ENCODE peak calls at places on chromosome 2, in eight cellular contexts. One of them, this sample, is unnamed.

GRCh38 chr2:151576080-151576479 is 158.2 kb downstream of the NEB start:
- DNase-seq in transverse colon: no peak
- DNase-seq in body of pancreas: no peak
- DNase-seq in upper lobe of right lung: peak; percentile 81
- DNase-seq in IMR-90: no peak
- DNase-seq in fibroblast of lung: no peak
- DNase-seq in tibial nerve: no peak
- DNase-seq in SJSA1: no peak
- DNase-seq in this sample: no peak

GRCh38 chr2:108536133-108536780 is 2.0 kb downstream of the LIMS1 start:
- DNase-seq in IMR-90: peak; percentile 62
- DNase-seq in SJSA1: peak; percentile 77
- DNase-seq in upper lobe of right lung: no peak
- DNase-seq in tibial nerve: no peak
- DNase-seq in body of pancreas: no peak
- DNase-seq in transverse colon: no peak
- DNase-seq in fibroblast of lung: peak; percentile 74
- DNase-seq in this sample: no peak

GRCh38 chr2:101803128-101803527 is 105.6 kb downstream of the MAP4K4 start:
- DNase-seq in tibial nerve: no peak
- DNase-seq in upper lobe of right lung: no peak
- DNase-seq in IMR-90: peak; percentile 61
- DNase-seq in SJSA1: peak; percentile 46
- DNase-seq in body of pancreas: no peak
- DNase-seq in transverse colon: no peak
- DNase-seq in fibroblast of lung: peak; percentile 86
- DNase-seq in this sample: no peak

GRCh38 chr2:201257941-201258665 is 2.2 kb upstream of the CASP8 start:
- DNase-seq in IMR-90: peak; percentile 79
- DNase-seq in body of pancreas: peak; percentile 76
- DNase-seq in fibroblast of lung: peak; percentile 83
- DNase-seq in transverse colon: peak; percentile 92
- DNase-seq in tibial nerve: peak; percentile 17
- DNase-seq in SJSA1: peak; percentile 82
- DNase-seq in upper lobe of right lung: peak; percentile 89
- DNase-seq in this sample: peak; percentile 46

GRCh38 chr2:209685963-209686362 is 85.7 kb upstream of the UNC80 start:
- DNase-seq in upper lobe of right lung: no peak
- DNase-seq in tibial nerve: no peak
- DNase-seq in body of pancreas: no peak
- DNase-seq in transverse colon: no peak
- DNase-seq in IMR-90: no peak
- DNase-seq in fibroblast of lung: peak; percentile 10
- DNase-seq in SJSA1: no peak
- DNase-seq in this sample: no peak

GRCh38 chr2:153287109-153287801 is 191.3 kb downstream of the RPRM start:
- DNase-seq in fibroblast of lung: no peak
- DNase-seq in upper lobe of right lung: no peak
- DNase-seq in transverse colon: no peak
- DNase-seq in body of pancreas: no peak
- DNase-seq in IMR-90: no peak
- DNase-seq in tibial nerve: no peak
- DNase-seq in SJSA1: peak; percentile 2
- DNase-seq in this sample: no peak

GRCh38 chr2:151945602-151946001 is 117.4 kb upstream of the ARL5A start:
- DNase-seq in tibial nerve: no peak
- DNase-seq in SJSA1: no peak
- DNase-seq in body of pancreas: no peak
- DNase-seq in fibroblast of lung: no peak
- DNase-seq in upper lobe of right lung: no peak
- DNase-seq in IMR-90: no peak
- DNase-seq in transverse colon: no peak
- DNase-seq in this sample: no peak

GRCh38 chr2:70514612-70515055 is 39.0 kb downstream of the TGFA start:
- DNase-seq in tibial nerve: no peak
- DNase-seq in fibroblast of lung: no peak
- DNase-seq in IMR-90: no peak
- DNase-seq in SJSA1: no peak
- DNase-seq in body of pancreas: peak; percentile 91
- DNase-seq in upper lobe of right lung: peak; percentile 91
- DNase-seq in transverse colon: peak; percentile 95
- DNase-seq in this sample: no peak

GRCh38 chr2:82650038-82650437 is 1809.0 kb downstream of the SUCLG1 start:
- DNase-seq in tibial nerve: no peak
- DNase-seq in fibroblast of lung: no peak
- DNase-seq in IMR-90: no peak
- DNase-seq in upper lobe of right lung: no peak
- DNase-seq in SJSA1: no peak
- DNase-seq in body of pancreas: no peak
- DNase-seq in transverse colon: no peak
- DNase-seq in this sample: no peak

GRCh38 chr2:47227532-47228166 is 72.5 kb upstream of the STPG4 start:
- DNase-seq in body of pancreas: no peak
- DNase-seq in IMR-90: no peak
- DNase-seq in SJSA1: no peak
- DNase-seq in transverse colon: no peak
- DNase-seq in fibroblast of lung: no peak
- DNase-seq in tibial nerve: no peak
- DNase-seq in upper lobe of right lung: no peak
- DNase-seq in this sample: no peak

GRCh38 chr2:120787512-120788348 is 52.1 kb downstream of the GLI2 start:
- DNase-seq in body of pancreas: no peak
- DNase-seq in SJSA1: no peak
- DNase-seq in upper lobe of right lung: no peak
- DNase-seq in fibroblast of lung: no peak
- DNase-seq in IMR-90: no peak
- DNase-seq in transverse colon: no peak
- DNase-seq in tibial nerve: no peak
- DNase-seq in this sample: no peak

GRCh38 chr2:20172273-20173052 is 52.5 kb downstream of the SDC1 start:
- DNase-seq in IMR-90: no peak
- DNase-seq in tibial nerve: no peak
- DNase-seq in upper lobe of right lung: peak; percentile 80
- DNase-seq in fibroblast of lung: no peak
- DNase-seq in SJSA1: no peak
- DNase-seq in body of pancreas: peak; percentile 9
- DNase-seq in transverse colon: no peak
- DNase-seq in this sample: no peak

GRCh38 chr2:6312377-6312776 is 553.3 kb downstream of the CMPK2 start:
- DNase-seq in SJSA1: no peak
- DNase-seq in IMR-90: no peak
- DNase-seq in transverse colon: no peak
- DNase-seq in upper lobe of right lung: no peak
- DNase-seq in tibial nerve: no peak
- DNase-seq in fibroblast of lung: no peak
- DNase-seq in body of pancreas: no peak
- DNase-seq in this sample: no peak

GRCh38 chr2:220499281-220499680 is 871.9 kb downstream of the SLC4A3 start:
- DNase-seq in fibroblast of lung: peak; percentile 79
- DNase-seq in SJSA1: peak; percentile 17
- DNase-seq in transverse colon: no peak
- DNase-seq in tibial nerve: no peak
- DNase-seq in upper lobe of right lung: no peak
- DNase-seq in IMR-90: peak; percentile 80
- DNase-seq in body of pancreas: no peak
- DNase-seq in this sample: peak; percentile 10

GRCh38 chr2:1777156-1777555 is 32.8 kb upstream of the PXDN start:
- DNase-seq in IMR-90: no peak
- DNase-seq in transverse colon: no peak
- DNase-seq in body of pancreas: no peak
- DNase-seq in SJSA1: no peak
- DNase-seq in fibroblast of lung: no peak
- DNase-seq in upper lobe of right lung: no peak
- DNase-seq in tibial nerve: no peak
- DNase-seq in this sample: no peak

GRCh38 chr2:27636766-27637165 is 7.9 kb downstream of the GPN1 start:
- DNase-seq in transverse colon: no peak
- DNase-seq in fibroblast of lung: no peak
- DNase-seq in body of pancreas: no peak
- DNase-seq in tibial nerve: no peak
- DNase-seq in SJSA1: no peak
- DNase-seq in IMR-90: peak; percentile 28
- DNase-seq in upper lobe of right lung: no peak
- DNase-seq in this sample: no peak

GRCh38 chr2:123077101-123077500 is 948.0 kb upstream of the CNTNAP5 start:
- DNase-seq in upper lobe of right lung: no peak
- DNase-seq in body of pancreas: no peak
- DNase-seq in SJSA1: no peak
- DNase-seq in tibial nerve: no peak
- DNase-seq in IMR-90: no peak
- DNase-seq in transverse colon: no peak
- DNase-seq in fibroblast of lung: no peak
- DNase-seq in this sample: no peak

GRCh38 chr2:123085479-123085878 is 939.6 kb upstream of the CNTNAP5 start:
- DNase-seq in transverse colon: no peak
- DNase-seq in body of pancreas: no peak
- DNase-seq in tibial nerve: no peak
- DNase-seq in fibroblast of lung: no peak
- DNase-seq in upper lobe of right lung: no peak
- DNase-seq in SJSA1: no peak
- DNase-seq in IMR-90: no peak
- DNase-seq in this sample: no peak

DNA sequence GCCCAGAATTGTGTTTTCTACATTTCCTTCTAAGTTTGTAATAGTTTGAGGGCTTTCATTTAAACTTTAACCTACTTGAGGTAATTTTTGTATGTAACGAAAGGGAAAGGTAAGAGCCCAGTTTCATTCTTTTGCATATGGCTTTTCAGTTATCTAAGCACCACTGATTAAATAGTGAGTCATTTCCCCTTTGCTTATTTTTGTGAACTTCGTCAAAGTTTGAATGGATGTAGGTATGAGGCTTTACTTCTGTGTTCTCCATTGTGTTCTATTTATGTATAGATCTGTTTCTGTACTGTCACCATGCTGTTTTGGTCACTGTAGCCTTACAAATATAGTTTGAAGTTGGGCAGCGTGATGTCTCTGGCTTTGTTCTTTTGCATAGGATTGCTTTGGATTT is 944.8 kb upstream of the CNTNAP5 start:
- DNase-seq in upper lobe of right lung: no peak
- DNase-seq in SJSA1: no peak
- DNase-seq in transverse colon: no peak
- DNase-seq in tibial nerve: no peak
- DNase-seq in fibroblast of lung: peak; percentile 12
- DNase-seq in IMR-90: no peak
- DNase-seq in body of pancreas: no peak
- DNase-seq in this sample: no peak
- H3K27ac ChIP-seq in upper lobe of right lung: no peak overlapping the region
- H3K27ac ChIP-seq in SJSA1: no peak overlapping the region
- H3K27ac ChIP-seq in transverse colon: no peak overlapping the region
- H3K27ac ChIP-seq in tibial nerve: no peak overlapping the region
- H3K27ac ChIP-seq in fibroblast of lung: no peak overlapping the region
- H3K27ac ChIP-seq in IMR-90: no peak overlapping the region
- H3K27ac ChIP-seq in body of pancreas: no peak overlapping the region
- H3K27ac ChIP-seq in this sample: no peak overlapping the region

DNA sequence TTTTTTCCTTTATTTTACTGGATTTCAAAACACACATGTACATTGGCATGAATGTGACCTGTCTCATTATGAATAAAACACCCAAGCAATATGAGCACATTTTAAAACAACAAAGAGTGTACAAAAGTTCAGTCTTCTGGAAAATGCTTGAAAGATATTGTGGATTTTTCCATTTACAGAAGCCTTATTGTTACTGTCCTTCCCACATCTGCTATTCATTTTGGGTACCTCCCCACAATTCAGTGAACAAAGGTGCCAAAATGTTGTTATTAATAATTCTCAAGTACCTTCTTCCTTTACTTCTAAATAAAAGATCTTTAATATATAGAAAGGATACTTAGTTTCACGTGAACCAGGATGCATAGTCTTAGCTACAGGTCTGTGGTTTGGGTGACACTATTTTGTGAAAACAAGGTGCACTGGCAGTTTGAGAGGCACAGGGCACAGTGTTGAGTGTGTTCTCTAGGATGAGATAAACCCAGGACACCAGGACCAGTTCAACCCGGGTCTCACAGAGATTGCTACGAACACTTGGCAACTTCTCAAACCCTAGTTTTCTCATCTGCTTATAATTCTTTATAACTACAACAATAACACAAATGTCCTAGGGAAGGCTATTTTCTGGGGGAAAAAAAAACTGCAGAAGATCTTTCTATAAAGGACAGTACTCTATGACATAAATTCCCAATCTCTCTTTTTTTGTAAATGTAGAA is 84.5 kb upstream of the GALNT5 start:
- DNase-seq in fibroblast of lung: peak; percentile 34
- DNase-seq in body of pancreas: no peak
- DNase-seq in tibial nerve: no peak
- DNase-seq in SJSA1: peak; percentile 16
- DNase-seq in upper lobe of right lung: no peak
- DNase-seq in transverse colon: no peak
- DNase-seq in IMR-90: peak; percentile 59
- DNase-seq in this sample: no peak
- H3K4me3 ChIP-seq in fibroblast of lung: no peak overlapping the region
- H3K4me3 ChIP-seq in body of pancreas: no peak overlapping the region
- H3K4me3 ChIP-seq in tibial nerve: no peak overlapping the region
- H3K4me3 ChIP-seq in SJSA1: no peak overlapping the region
- H3K4me3 ChIP-seq in upper lobe of right lung: no peak overlapping the region
- H3K4me3 ChIP-seq in transverse colon: no peak overlapping the region
- H3K4me3 ChIP-seq in IMR-90: no peak overlapping the region
- H3K4me3 ChIP-seq in this sample: no peak overlapping the region

GRCh38 chr2:235003096-235003775 is 51.4 kb downstream of the SH3BP4 start:
- DNase-seq in body of pancreas: no peak
- DNase-seq in SJSA1: no peak
- DNase-seq in upper lobe of right lung: no peak
- DNase-seq in IMR-90: no peak
- DNase-seq in tibial nerve: no peak
- DNase-seq in fibroblast of lung: no peak
- DNase-seq in transverse colon: no peak
- DNase-seq in this sample: no peak
- H3K27ac ChIP-seq in body of pancreas: peak overlapping the region; percentile 91
- H3K27ac ChIP-seq in SJSA1: no peak overlapping the region
- H3K27ac ChIP-seq in upper lobe of right lung: no peak overlapping the region
- H3K27ac ChIP-seq in IMR-90: peak overlapping the region; percentile 22
- H3K27ac ChIP-seq in tibial nerve: no peak overlapping the region
- H3K27ac ChIP-seq in fibroblast of lung: no peak overlapping the region
- H3K27ac ChIP-seq in transverse colon: no peak overlapping the region
- H3K27ac ChIP-seq in this sample: no peak overlapping the region

GRCh38 chr2:8543065-8543411 is 138.8 kb upstream of the ID2 start:
- DNase-seq in body of pancreas: no peak
- DNase-seq in fibroblast of lung: no peak
- DNase-seq in transverse colon: no peak
- DNase-seq in upper lobe of right lung: no peak
- DNase-seq in IMR-90: no peak
- DNase-seq in tibial nerve: no peak
- DNase-seq in SJSA1: no peak
- DNase-seq in this sample: no peak

GRCh38 chr2:8542381-8543064 is 139.3 kb upstream of the ID2 start:
- DNase-seq in fibroblast of lung: no peak
- DNase-seq in upper lobe of right lung: no peak
- DNase-seq in IMR-90: no peak
- DNase-seq in body of pancreas: no peak
- DNase-seq in transverse colon: no peak
- DNase-seq in tibial nerve: no peak
- DNase-seq in SJSA1: no peak
- DNase-seq in this sample: no peak

GRCh38 chr2:8544786-8545631 is 136.8 kb upstream of the ID2 start:
- DNase-seq in SJSA1: peak; percentile 52
- DNase-seq in fibroblast of lung: peak; percentile 96
- DNase-seq in IMR-90: peak; percentile 93
- DNase-seq in tibial nerve: no peak
- DNase-seq in body of pancreas: no peak
- DNase-seq in transverse colon: peak; percentile 73
- DNase-seq in upper lobe of right lung: peak; percentile 89
- DNase-seq in this sample: peak; percentile 73

GRCh38 chr2:8544168-8544785 is 137.6 kb upstream of the ID2 start:
- DNase-seq in tibial nerve: no peak
- DNase-seq in fibroblast of lung: no peak
- DNase-seq in transverse colon: no peak
- DNase-seq in upper lobe of right lung: no peak
- DNase-seq in SJSA1: no peak
- DNase-seq in body of pancreas: no peak
- DNase-seq in IMR-90: no peak
- DNase-seq in this sample: no peak

GRCh38 chr2:8543412-8544167 is 138.3 kb upstream of the ID2 start:
- DNase-seq in fibroblast of lung: peak; percentile 92
- DNase-seq in transverse colon: peak; percentile 68
- DNase-seq in IMR-90: peak; percentile 90
- DNase-seq in upper lobe of right lung: peak; percentile 85
- DNase-seq in tibial nerve: no peak
- DNase-seq in body of pancreas: no peak
- DNase-seq in SJSA1: peak; percentile 79
- DNase-seq in this sample: peak; percentile 55
- H3K4me3 ChIP-seq in fibroblast of lung: no peak overlapping the region
- H3K4me3 ChIP-seq in transverse colon: no peak overlapping the region
- H3K4me3 ChIP-seq in IMR-90: no peak overlapping the region
- H3K4me3 ChIP-seq in upper lobe of right lung: peak overlapping the region; percentile 8
- H3K4me3 ChIP-seq in tibial nerve: no peak overlapping the region
- H3K4me3 ChIP-seq in body of pancreas: no peak overlapping the region
- H3K4me3 ChIP-seq in SJSA1: no peak overlapping the region
- H3K4me3 ChIP-seq in this sample: no peak overlapping the region

This sample was measured in heart right ventricle.